ENCODE peak calls at places on chromosomes 3 and 15, in six cellular contexts. One of them, this sample, is unnamed.
A peak's percentile ranks its signal among the peaks of the same experiment; 100 is the strongest.

GRCh38 chr15:68789921-68790575 is 30.6 kb downstream of the ANP32A start:
- DNase-seq in WTC11: peak; percentile 65
- DNase-seq in progenitor cell of endocrine pancreas: no peak
- DNase-seq in thoracic aorta: no peak
- DNase-seq in WERI-Rb-1: peak; percentile 83
- DNase-seq in B cell: no peak
- DNase-seq in this sample: no peak

GRCh38 chr3:45832691-45833090 is 9.2 kb downstream of the LZTFL1 start:
- DNase-seq in WTC11: no peak
- DNase-seq in progenitor cell of endocrine pancreas: no peak
- DNase-seq in thoracic aorta: no peak
- DNase-seq in WERI-Rb-1: peak; percentile 9
- DNase-seq in B cell: no peak
- DNase-seq in this sample: no peak

GRCh38 chr3:182725372-182726251 is 67.7 kb upstream of the ATP11B start:
- DNase-seq in WTC11: no peak
- DNase-seq in progenitor cell of endocrine pancreas: no peak
- DNase-seq in thoracic aorta: no peak
- DNase-seq in WERI-Rb-1: no peak
- DNase-seq in B cell: no peak
- DNase-seq in this sample: no peak

GRCh38 chr3:42090973-42091731 is at the start of gene TRAK1:
- DNase-seq in WTC11: no peak
- DNase-seq in progenitor cell of endocrine pancreas: no peak
- DNase-seq in thoracic aorta: no peak
- DNase-seq in WERI-Rb-1: no peak
- DNase-seq in B cell: no peak
- DNase-seq in this sample: no peak

GRCh38 chr3:28348286-28348636 is 260 bp upstream of the ZCWPW2 start:
- DNase-seq in WTC11: no peak
- DNase-seq in progenitor cell of endocrine pancreas: no peak
- DNase-seq in thoracic aorta: peak; percentile 82
- DNase-seq in WERI-Rb-1: no peak
- DNase-seq in B cell: no peak
- DNase-seq in this sample: no peak

GRCh38 chr3:26484140-26484539 is 138.4 kb upstream of the LRRC3B start:
- DNase-seq in WTC11: peak; percentile 41
- DNase-seq in progenitor cell of endocrine pancreas: peak; percentile 9
- DNase-seq in thoracic aorta: no peak
- DNase-seq in WERI-Rb-1: peak; percentile 37
- DNase-seq in B cell: no peak
- DNase-seq in this sample: no peak

GRCh38 chr3:152365766-152366593 is 97.3 kb downstream of the MBNL1 start:
- DNase-seq in WTC11: no peak
- DNase-seq in progenitor cell of endocrine pancreas: no peak
- DNase-seq in thoracic aorta: no peak
- DNase-seq in WERI-Rb-1: no peak
- DNase-seq in B cell: no peak
- DNase-seq in this sample: no peak

GRCh38 chr3:12222765-12223485 is 64.2 kb upstream of the TIMP4 start:
- DNase-seq in WTC11: no peak
- DNase-seq in progenitor cell of endocrine pancreas: no peak
- DNase-seq in thoracic aorta: no peak
- DNase-seq in WERI-Rb-1: no peak
- DNase-seq in B cell: no peak
- DNase-seq in this sample: no peak

GRCh38 chr3:5005367-5005766 is 26.1 kb downstream of the BHLHE40 start:
- DNase-seq in WTC11: no peak
- DNase-seq in progenitor cell of endocrine pancreas: no peak
- DNase-seq in thoracic aorta: no peak
- DNase-seq in WERI-Rb-1: no peak
- DNase-seq in B cell: no peak
- DNase-seq in this sample: no peak

GRCh38 chr3:426056-426455 is 229.5 kb downstream of the CHL1 start:
- DNase-seq in WTC11: no peak
- DNase-seq in progenitor cell of endocrine pancreas: no peak
- DNase-seq in thoracic aorta: no peak
- DNase-seq in WERI-Rb-1: no peak
- DNase-seq in B cell: no peak
- DNase-seq in this sample: no peak

GRCh38 chr3:177420643-177421042 is 223.4 kb upstream of the TBL1XR1 start:
- DNase-seq in WTC11: no peak
- DNase-seq in progenitor cell of endocrine pancreas: no peak
- DNase-seq in thoracic aorta: no peak
- DNase-seq in WERI-Rb-1: no peak
- DNase-seq in B cell: no peak
- DNase-seq in this sample: no peak

GRCh38 chr3:15820911-15821310 is 23.1 kb upstream of the ANKRD28 start:
- DNase-seq in WTC11: no peak
- DNase-seq in progenitor cell of endocrine pancreas: no peak
- DNase-seq in thoracic aorta: no peak
- DNase-seq in WERI-Rb-1: no peak
- DNase-seq in B cell: no peak
- DNase-seq in this sample: no peak

GRCh38 chr3:184679056-184679502 is 32.8 kb downstream of the MAGEF1 start:
- DNase-seq in WTC11: peak; percentile 65
- DNase-seq in progenitor cell of endocrine pancreas: no peak
- DNase-seq in thoracic aorta: no peak
- DNase-seq in WERI-Rb-1: no peak
- DNase-seq in B cell: no peak
- DNase-seq in this sample: no peak

GRCh38 chr15:74664028-74664616 is 31.7 kb downstream of the EDC3 start:
- DNase-seq in WTC11: no peak
- DNase-seq in progenitor cell of endocrine pancreas: no peak
- DNase-seq in thoracic aorta: no peak
- DNase-seq in WERI-Rb-1: no peak
- DNase-seq in B cell: no peak
- DNase-seq in this sample: no peak

GRCh38 chr3:178100881-178101280 is 435.4 kb upstream of the KCNMB2 start:
- DNase-seq in WTC11: no peak
- DNase-seq in progenitor cell of endocrine pancreas: no peak
- DNase-seq in thoracic aorta: no peak
- DNase-seq in WERI-Rb-1: no peak
- DNase-seq in B cell: no peak
- DNase-seq in this sample: no peak

GRCh38 chr3:43999920-44000319 is 241.8 kb upstream of the TOPAZ1 start:
- DNase-seq in WTC11: no peak
- DNase-seq in progenitor cell of endocrine pancreas: no peak
- DNase-seq in thoracic aorta: no peak
- DNase-seq in WERI-Rb-1: no peak
- DNase-seq in B cell: no peak
- DNase-seq in this sample: no peak

GRCh38 chr3:60841355-60841754 is 409.9 kb downstream of the FHIT start:
- DNase-seq in WTC11: no peak
- DNase-seq in progenitor cell of endocrine pancreas: no peak
- DNase-seq in thoracic aorta: no peak
- DNase-seq in WERI-Rb-1: no peak
- DNase-seq in B cell: no peak
- DNase-seq in this sample: no peak

GRCh38 chr3:10766049-10766705 is 49.9 kb upstream of the SLC6A11 start:
- DNase-seq in WTC11: no peak
- DNase-seq in progenitor cell of endocrine pancreas: no peak
- DNase-seq in thoracic aorta: no peak
- DNase-seq in WERI-Rb-1: no peak
- DNase-seq in B cell: no peak
- DNase-seq in this sample: no peak

GRCh38 chr3:56144792-56145191 is 323.5 kb downstream of the ERC2 start:
- DNase-seq in WTC11: no peak
- DNase-seq in progenitor cell of endocrine pancreas: no peak
- DNase-seq in thoracic aorta: no peak
- DNase-seq in WERI-Rb-1: no peak
- DNase-seq in B cell: no peak
- DNase-seq in this sample: no peak

GRCh38 chr3:24793896-24794295 is 299.2 kb upstream of the THRB start:
- DNase-seq in WTC11: no peak
- DNase-seq in progenitor cell of endocrine pancreas: no peak
- DNase-seq in thoracic aorta: no peak
- DNase-seq in WERI-Rb-1: no peak
- DNase-seq in B cell: no peak
- DNase-seq in this sample: no peak

DNA sequence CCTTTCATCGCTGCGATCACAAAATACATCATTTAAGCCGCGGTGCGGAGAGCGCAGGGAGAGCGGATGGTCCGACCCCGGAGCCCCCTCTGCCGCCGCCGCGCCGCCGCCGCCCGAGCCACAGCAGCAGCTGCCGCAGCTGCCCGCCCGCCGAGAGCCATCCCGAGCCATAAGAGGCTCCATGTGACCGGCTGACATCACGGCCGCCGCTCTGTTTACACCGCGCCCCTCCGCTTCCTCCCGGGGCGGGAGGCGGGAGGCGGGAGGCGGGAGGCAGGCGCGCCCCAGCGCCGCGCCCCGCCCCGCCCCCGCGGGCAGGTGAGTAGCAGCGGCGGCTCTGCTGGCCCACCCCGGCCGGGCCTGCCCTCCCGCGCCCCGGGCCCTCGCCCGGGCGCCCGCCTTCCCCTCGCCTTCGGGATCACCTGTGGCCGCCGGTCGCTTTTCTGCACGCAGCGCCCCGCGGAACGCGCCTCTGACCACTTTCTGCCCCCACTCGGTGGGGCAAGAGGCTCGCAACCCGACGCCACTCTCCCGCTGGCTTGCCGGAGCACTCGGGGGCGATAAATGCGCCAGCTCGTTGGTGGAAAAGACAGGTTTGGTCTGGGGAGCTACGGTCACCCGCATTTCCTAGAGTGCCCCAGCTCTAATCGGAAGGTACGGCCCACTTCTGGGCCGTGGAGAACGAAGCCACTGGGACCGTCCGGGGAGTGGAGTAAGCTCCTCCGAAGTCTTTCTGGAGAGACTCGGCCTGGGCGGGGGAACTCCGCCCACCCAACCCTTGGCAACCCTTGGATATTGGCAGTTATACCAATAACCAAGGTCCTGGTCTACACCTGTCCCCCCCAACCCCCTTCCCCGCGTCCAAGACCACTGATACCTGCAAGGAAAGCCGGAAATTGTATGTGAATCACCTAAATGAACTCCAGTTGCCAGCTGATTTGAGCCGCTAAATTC is 113.7 kb upstream of the ICE2 start:
- DNase-seq in WTC11: peak; percentile 85
- DNase-seq in progenitor cell of endocrine pancreas: peak; percentile 66
- DNase-seq in thoracic aorta: peak; percentile 33
- DNase-seq in WERI-Rb-1: peak; percentile 90
- DNase-seq in B cell: peak; percentile 82
- DNase-seq in this sample: peak; percentile 73
- TF ChIP-seq CTCF in WTC11: no peak
- TF ChIP-seq CTCF in progenitor cell of endocrine pancreas: peak; percentile 48
- TF ChIP-seq CTCF in thoracic aorta: no peak
- TF ChIP-seq CTCF in WERI-Rb-1: peak; percentile 59
- TF ChIP-seq CTCF in B cell: peak; percentile 10
- TF ChIP-seq CTCF in this sample: no peak

GRCh38 chr3:179837374-179837773 is 184.5 kb downstream of the USP13 start:
- DNase-seq in WTC11: no peak
- DNase-seq in progenitor cell of endocrine pancreas: no peak
- DNase-seq in thoracic aorta: no peak
- DNase-seq in WERI-Rb-1: no peak
- DNase-seq in B cell: no peak
- DNase-seq in this sample: no peak
- TF ChIP-seq CTCF in WTC11: no peak
- TF ChIP-seq CTCF in progenitor cell of endocrine pancreas: no peak
- TF ChIP-seq CTCF in thoracic aorta: no peak
- TF ChIP-seq CTCF in WERI-Rb-1: no peak
- TF ChIP-seq CTCF in B cell: no peak
- TF ChIP-seq CTCF in this sample: no peak

DNA sequence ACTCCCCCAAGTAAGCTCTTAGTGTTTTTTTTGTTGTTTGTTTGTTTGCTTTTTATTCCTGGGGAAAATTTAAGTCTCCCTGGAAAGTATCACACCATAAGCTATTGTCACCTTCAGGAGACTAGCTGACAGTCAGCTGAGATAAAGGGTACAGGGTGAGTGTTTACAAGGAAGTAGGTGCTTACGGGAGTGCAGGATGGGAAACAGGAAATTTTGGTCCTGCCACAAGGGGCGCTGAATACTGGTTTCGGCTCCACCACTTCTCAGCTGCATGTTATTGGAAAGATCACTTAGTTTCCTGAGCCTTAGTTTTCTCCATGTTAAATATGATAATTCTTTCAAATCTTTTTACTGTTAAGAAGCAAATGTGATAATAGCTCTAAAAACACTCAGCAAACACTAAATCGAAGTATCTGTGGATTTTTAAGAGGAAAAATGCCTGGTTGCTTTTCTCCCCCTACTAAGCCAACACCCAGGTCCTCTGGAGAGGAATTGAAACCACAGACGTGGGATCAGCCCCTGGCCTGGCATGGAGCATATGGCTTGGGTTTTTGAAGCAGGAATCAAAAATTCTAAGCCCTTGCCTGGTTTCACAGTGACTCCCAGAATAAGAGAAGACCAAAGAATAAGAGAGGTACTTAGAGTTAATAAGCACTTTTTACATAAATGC is 90.7 kb downstream of the SCN11A start:
- DNase-seq in WTC11: peak; percentile 72
- DNase-seq in progenitor cell of endocrine pancreas: peak; percentile 21
- DNase-seq in thoracic aorta: no peak
- DNase-seq in WERI-Rb-1: peak; percentile 47
- DNase-seq in B cell: peak; percentile 31
- DNase-seq in this sample: no peak
- TF ChIP-seq CTCF in WTC11: peak; percentile 55
- TF ChIP-seq CTCF in progenitor cell of endocrine pancreas: peak; percentile 78
- TF ChIP-seq CTCF in thoracic aorta: peak; percentile 35
- TF ChIP-seq CTCF in WERI-Rb-1: peak; percentile 79
- TF ChIP-seq CTCF in B cell: peak; percentile 57
- TF ChIP-seq CTCF in this sample: peak; percentile 26

DNA sequence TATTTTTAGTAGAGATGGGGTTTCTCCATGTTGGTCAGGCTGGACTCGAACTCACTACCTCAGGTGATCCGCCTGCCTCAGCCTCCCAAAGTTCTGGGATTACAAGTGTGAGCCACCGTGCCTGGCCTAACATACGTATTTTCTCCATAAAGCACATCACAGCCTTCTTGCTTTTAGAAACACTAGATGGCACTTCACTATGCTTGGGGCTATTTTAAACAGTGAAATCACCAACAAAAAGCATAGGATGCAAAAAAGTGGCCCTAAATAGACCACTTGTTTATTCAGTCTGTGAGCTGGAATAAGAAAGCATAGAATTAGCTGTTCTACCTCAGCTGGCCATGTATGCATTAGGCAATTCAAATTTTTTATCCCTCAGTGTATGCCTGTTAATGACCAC is 46.0 kb downstream of the PRICKLE2 start:
- DNase-seq in WTC11: no peak
- DNase-seq in progenitor cell of endocrine pancreas: no peak
- DNase-seq in thoracic aorta: no peak
- DNase-seq in WERI-Rb-1: no peak
- DNase-seq in B cell: no peak
- DNase-seq in this sample: no peak
- TF ChIP-seq CTCF in WTC11: no peak
- TF ChIP-seq CTCF in progenitor cell of endocrine pancreas: no peak
- TF ChIP-seq CTCF in thoracic aorta: no peak
- TF ChIP-seq CTCF in WERI-Rb-1: no peak
- TF ChIP-seq CTCF in B cell: no peak
- TF ChIP-seq CTCF in this sample: no peak

DNA sequence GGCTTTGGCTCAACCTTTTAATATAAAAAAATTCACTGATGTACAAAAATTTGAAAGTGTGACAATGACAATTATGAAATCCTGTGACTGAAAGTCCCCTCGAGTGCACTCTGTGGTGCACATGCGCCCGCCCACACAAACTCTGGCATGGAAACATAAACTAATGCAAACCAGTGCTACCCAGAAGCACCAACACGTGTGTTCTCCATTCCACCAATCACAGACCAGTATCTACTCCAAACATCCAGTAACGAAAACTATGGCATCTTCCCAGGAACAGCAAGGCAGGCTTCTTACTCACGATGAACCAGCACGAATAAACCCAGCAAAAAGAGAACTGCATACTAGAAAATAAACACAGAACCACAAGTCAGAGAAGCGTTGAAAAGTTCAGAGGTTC is 11.7 kb upstream of the NMB start:
- DNase-seq in WTC11: no peak
- DNase-seq in progenitor cell of endocrine pancreas: no peak
- DNase-seq in thoracic aorta: no peak
- DNase-seq in WERI-Rb-1: no peak
- DNase-seq in B cell: no peak
- DNase-seq in this sample: no peak
- TF ChIP-seq CTCF in WTC11: no peak
- TF ChIP-seq CTCF in progenitor cell of endocrine pancreas: no peak
- TF ChIP-seq CTCF in thoracic aorta: no peak
- TF ChIP-seq CTCF in WERI-Rb-1: no peak
- TF ChIP-seq CTCF in B cell: no peak
- TF ChIP-seq CTCF in this sample: no peak